ENCODE peak calls at places on chromosomes 6 and 20, in nine cellular contexts. One of them, this sample, is unnamed.

GRCh38 chr6:138563650-138564049 is 64.4 kb upstream of the NHSL1 start:
- DNase-seq in hepatocyte: peak; percentile 32
- DNase-seq in NT2/D1: no peak
- DNase-seq in H7: peak; percentile 44
- DNase-seq in psoas muscle: no peak
- DNase-seq in uterus: no peak
- DNase-seq in stomach: no peak
- DNase-seq in cardiac muscle cell: no peak
- DNase-seq in K562: no peak
- DNase-seq in this sample: no peak

GRCh38 chr6:85561750-85562357 is 31.8 kb downstream of the SNX14 start:
- DNase-seq in hepatocyte: no peak
- DNase-seq in NT2/D1: no peak
- DNase-seq in H7: no peak
- DNase-seq in psoas muscle: no peak
- DNase-seq in uterus: no peak
- DNase-seq in stomach: no peak
- DNase-seq in cardiac muscle cell: peak; percentile 34
- DNase-seq in K562: no peak
- DNase-seq in this sample: no peak

GRCh38 chr20:11745160-11745559 is 172.5 kb upstream of the BTBD3 start:
- DNase-seq in hepatocyte: no peak
- DNase-seq in NT2/D1: no peak
- DNase-seq in H7: no peak
- DNase-seq in psoas muscle: no peak
- DNase-seq in uterus: no peak
- DNase-seq in stomach: no peak
- DNase-seq in cardiac muscle cell: no peak
- DNase-seq in K562: no peak
- DNase-seq in this sample: no peak

GRCh38 chr6:45949256-45949655 is 66.4 kb downstream of the CLIC5 start:
- DNase-seq in hepatocyte: peak; percentile 20
- DNase-seq in NT2/D1: no peak
- DNase-seq in H7: no peak
- DNase-seq in psoas muscle: no peak
- DNase-seq in uterus: no peak
- DNase-seq in stomach: no peak
- DNase-seq in cardiac muscle cell: no peak
- DNase-seq in K562: no peak
- DNase-seq in this sample: no peak

GRCh38 chr6:18432180-18432579 is 45.0 kb downstream of the RNF144B start:
- DNase-seq in hepatocyte: no peak
- DNase-seq in NT2/D1: no peak
- DNase-seq in H7: no peak
- DNase-seq in psoas muscle: no peak
- DNase-seq in uterus: no peak
- DNase-seq in stomach: no peak
- DNase-seq in cardiac muscle cell: peak; percentile 2
- DNase-seq in K562: no peak
- DNase-seq in this sample: no peak

GRCh38 chr20:63533871-63534393 is 3.2 kb downstream of the PTK6 start:
- DNase-seq in hepatocyte: no peak
- DNase-seq in NT2/D1: no peak
- DNase-seq in H7: peak; percentile 75
- DNase-seq in psoas muscle: peak; percentile 17
- DNase-seq in uterus: no peak
- DNase-seq in stomach: peak; percentile 94
- DNase-seq in cardiac muscle cell: no peak
- DNase-seq in K562: no peak
- DNase-seq in this sample: peak; percentile 54

GRCh38 chr6:135170238-135170637 is 10.9 kb upstream of the MYB start:
- DNase-seq in hepatocyte: no peak
- DNase-seq in NT2/D1: no peak
- DNase-seq in H7: no peak
- DNase-seq in psoas muscle: no peak
- DNase-seq in uterus: no peak
- DNase-seq in stomach: no peak
- DNase-seq in cardiac muscle cell: no peak
- DNase-seq in K562: no peak
- DNase-seq in this sample: no peak

GRCh38 chr6:140379919-140380318 is 1005.5 kb upstream of the CITED2 start:
- DNase-seq in hepatocyte: peak; percentile 10
- DNase-seq in NT2/D1: no peak
- DNase-seq in H7: no peak
- DNase-seq in psoas muscle: no peak
- DNase-seq in uterus: no peak
- DNase-seq in stomach: no peak
- DNase-seq in cardiac muscle cell: no peak
- DNase-seq in K562: no peak
- DNase-seq in this sample: no peak

GRCh38 chr6:20038805-20039204 is 173.5 kb downstream of the MBOAT1 start:
- DNase-seq in hepatocyte: no peak
- DNase-seq in NT2/D1: no peak
- DNase-seq in H7: no peak
- DNase-seq in psoas muscle: no peak
- DNase-seq in uterus: no peak
- DNase-seq in stomach: no peak
- DNase-seq in cardiac muscle cell: no peak
- DNase-seq in K562: no peak
- DNase-seq in this sample: no peak

GRCh38 chr6:34301408-34301807 is 52.6 kb upstream of the SMIM29 start:
- DNase-seq in hepatocyte: peak; percentile 32
- DNase-seq in NT2/D1: no peak
- DNase-seq in H7: no peak
- DNase-seq in psoas muscle: peak; percentile 52
- DNase-seq in uterus: peak; percentile 22
- DNase-seq in stomach: no peak
- DNase-seq in cardiac muscle cell: peak; percentile 96
- DNase-seq in K562: no peak
- DNase-seq in this sample: no peak

GRCh38 chr20:48824830-48825550 is 2.8 kb downstream of the PREX1 start:
- DNase-seq in hepatocyte: no peak
- DNase-seq in NT2/D1: no peak
- DNase-seq in H7: peak; percentile 35
- DNase-seq in psoas muscle: no peak
- DNase-seq in uterus: no peak
- DNase-seq in stomach: no peak
- DNase-seq in cardiac muscle cell: no peak
- DNase-seq in K562: no peak
- DNase-seq in this sample: peak; percentile 60

GRCh38 chr20:58930496-58930895 is 50.6 kb upstream of the NELFCD start:
- DNase-seq in hepatocyte: no peak
- DNase-seq in NT2/D1: no peak
- DNase-seq in H7: no peak
- DNase-seq in psoas muscle: no peak
- DNase-seq in uterus: no peak
- DNase-seq in stomach: no peak
- DNase-seq in cardiac muscle cell: no peak
- DNase-seq in K562: no peak
- DNase-seq in this sample: no peak

GRCh38 chr6:129073651-129074419 is 190.9 kb downstream of the LAMA2 start:
- DNase-seq in hepatocyte: no peak
- DNase-seq in NT2/D1: no peak
- DNase-seq in H7: no peak
- DNase-seq in psoas muscle: no peak
- DNase-seq in uterus: no peak
- DNase-seq in stomach: no peak
- DNase-seq in cardiac muscle cell: peak; percentile 39
- DNase-seq in K562: no peak
- DNase-seq in this sample: no peak

GRCh38 chr20:8020314-8021079 is 936 bp upstream of the TMX4 start:
- DNase-seq in hepatocyte: no peak
- DNase-seq in NT2/D1: no peak
- DNase-seq in H7: no peak
- DNase-seq in psoas muscle: no peak
- DNase-seq in uterus: no peak
- DNase-seq in stomach: no peak
- DNase-seq in cardiac muscle cell: peak; percentile 20
- DNase-seq in K562: no peak
- DNase-seq in this sample: no peak

GRCh38 chr6:43436577-43437282 is 9.4 kb downstream of the ABCC10 start:
- DNase-seq in hepatocyte: peak; percentile 89
- DNase-seq in NT2/D1: peak; percentile 43
- DNase-seq in H7: no peak
- DNase-seq in psoas muscle: no peak
- DNase-seq in uterus: peak; percentile 48
- DNase-seq in stomach: peak; percentile 50
- DNase-seq in cardiac muscle cell: peak; percentile 96
- DNase-seq in K562: peak; percentile 53
- DNase-seq in this sample: no peak

GRCh38 chr6:169847773-169848380 is 96.5 kb downstream of the ERMARD start:
- DNase-seq in hepatocyte: no peak
- DNase-seq in NT2/D1: no peak
- DNase-seq in H7: peak; percentile 20
- DNase-seq in psoas muscle: no peak
- DNase-seq in uterus: no peak
- DNase-seq in stomach: peak; percentile 14
- DNase-seq in cardiac muscle cell: no peak
- DNase-seq in K562: no peak
- DNase-seq in this sample: peak; percentile 19

GRCh38 chr20:18663932-18664331 is 76.1 kb downstream of the DTD1 start:
- DNase-seq in hepatocyte: no peak
- DNase-seq in NT2/D1: no peak
- DNase-seq in H7: no peak
- DNase-seq in psoas muscle: no peak
- DNase-seq in uterus: no peak
- DNase-seq in stomach: no peak
- DNase-seq in cardiac muscle cell: no peak
- DNase-seq in K562: no peak
- DNase-seq in this sample: no peak

GRCh38 chr6:84019171-84019570 is 14.4 kb upstream of the MRAP2 start:
- DNase-seq in hepatocyte: no peak
- DNase-seq in NT2/D1: no peak
- DNase-seq in H7: no peak
- DNase-seq in psoas muscle: no peak
- DNase-seq in uterus: no peak
- DNase-seq in stomach: no peak
- DNase-seq in cardiac muscle cell: no peak
- DNase-seq in K562: no peak
- DNase-seq in this sample: no peak

GRCh38 chr6:34656378-34657036 is 40.1 kb downstream of the ILRUN start:
- DNase-seq in hepatocyte: peak; percentile 31
- DNase-seq in NT2/D1: no peak
- DNase-seq in H7: no peak
- DNase-seq in psoas muscle: no peak
- DNase-seq in uterus: no peak
- DNase-seq in stomach: peak; percentile 78
- DNase-seq in cardiac muscle cell: peak; percentile 57
- DNase-seq in K562: no peak
- DNase-seq in this sample: no peak

GRCh38 chr6:121848523-121849255 is 413.2 kb downstream of the GJA1 start:
- DNase-seq in hepatocyte: no peak
- DNase-seq in NT2/D1: no peak
- DNase-seq in H7: no peak
- DNase-seq in psoas muscle: no peak
- DNase-seq in uterus: no peak
- DNase-seq in stomach: no peak
- DNase-seq in cardiac muscle cell: no peak
- DNase-seq in K562: no peak
- DNase-seq in this sample: no peak

GRCh38 chr6:166498661-166499349 is 87.7 kb downstream of the RAMACL start:
- DNase-seq in hepatocyte: no peak
- DNase-seq in NT2/D1: no peak
- DNase-seq in H7: no peak
- DNase-seq in psoas muscle: no peak
- DNase-seq in uterus: no peak
- DNase-seq in stomach: no peak
- DNase-seq in cardiac muscle cell: no peak
- DNase-seq in K562: no peak
- DNase-seq in this sample: no peak
- H3K36me3 ChIP-seq in hepatocyte: no peaks in the 10 kb centered on the region
- H3K36me3 ChIP-seq in NT2/D1: peaks cover 11% of the 10 kb centered on the region
- H3K36me3 ChIP-seq in H7: peaks cover 1% of the 10 kb centered on the region
- H3K36me3 ChIP-seq in psoas muscle: peaks cover 6% of the 10 kb centered on the region
- H3K36me3 ChIP-seq in uterus: no peaks in the 10 kb centered on the region
- H3K36me3 ChIP-seq in stomach: peaks cover 93% of the 10 kb centered on the region
- H3K36me3 ChIP-seq in cardiac muscle cell: no peaks in the 10 kb centered on the region
- H3K36me3 ChIP-seq in K562: no peaks in the 10 kb centered on the region
- H3K36me3 ChIP-seq in this sample: peaks cover 8% of the 10 kb centered on the region

DNA sequence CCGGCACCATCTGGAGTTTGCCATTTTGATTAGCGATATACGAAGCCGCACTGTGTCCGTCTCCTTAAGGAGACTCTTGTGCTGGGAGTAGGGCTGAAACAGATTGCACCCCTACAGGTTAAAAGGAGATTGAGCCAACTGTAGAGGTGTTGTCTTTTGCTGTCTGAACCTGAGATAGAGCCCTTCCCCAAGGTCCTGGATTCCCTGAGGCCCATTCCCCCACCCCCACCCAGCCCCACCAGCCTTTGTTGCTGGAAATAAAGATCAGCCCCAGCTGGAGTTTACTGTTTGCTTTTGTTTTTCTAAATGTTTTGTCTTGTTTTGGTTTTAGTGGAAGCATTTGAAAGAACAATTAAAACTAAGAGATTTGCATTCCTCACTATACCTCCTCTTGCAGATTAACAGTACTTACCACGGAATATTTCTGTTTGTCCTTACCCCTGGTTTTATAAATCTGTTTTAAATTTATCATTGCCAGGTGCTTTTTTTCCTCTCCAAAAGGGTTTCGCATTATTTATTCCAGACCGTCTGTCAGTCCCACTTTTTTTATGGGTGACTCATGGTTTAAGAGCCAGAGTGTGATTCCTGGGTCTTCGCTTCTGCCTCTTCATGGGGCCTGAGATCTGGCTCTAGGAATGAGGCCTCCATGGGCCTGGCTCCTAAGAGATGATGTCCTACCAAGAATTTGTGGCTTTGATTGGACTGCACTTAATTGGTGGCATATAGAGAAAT is 169.2 kb downstream of the DTNBP1 start:
- DNase-seq in hepatocyte: no peak
- DNase-seq in NT2/D1: peak; percentile 58
- DNase-seq in H7: peak; percentile 78
- DNase-seq in psoas muscle: no peak
- DNase-seq in uterus: no peak
- DNase-seq in stomach: no peak
- DNase-seq in cardiac muscle cell: no peak
- DNase-seq in K562: no peak
- DNase-seq in this sample: peak; percentile 79
- H3K36me3 ChIP-seq in hepatocyte: no peaks in the 10 kb centered on the region
- H3K36me3 ChIP-seq in NT2/D1: peaks cover 49% of the 10 kb centered on the region
- H3K36me3 ChIP-seq in H7: peaks cover 36% of the 10 kb centered on the region
- H3K36me3 ChIP-seq in psoas muscle: no peaks in the 10 kb centered on the region
- H3K36me3 ChIP-seq in uterus: no peaks in the 10 kb centered on the region
- H3K36me3 ChIP-seq in stomach: peaks cover 43% of the 10 kb centered on the region
- H3K36me3 ChIP-seq in cardiac muscle cell: peaks cover 3% of the 10 kb centered on the region
- H3K36me3 ChIP-seq in K562: peaks cover 63% of the 10 kb centered on the region
- H3K36me3 ChIP-seq in this sample: peaks cover 69% of the 10 kb centered on the region

GRCh38 chr6:111263837-111264236 is 176.5 kb downstream of the SLC16A10 start:
- DNase-seq in hepatocyte: no peak
- DNase-seq in NT2/D1: no peak
- DNase-seq in H7: no peak
- DNase-seq in psoas muscle: no peak
- DNase-seq in uterus: no peak
- DNase-seq in stomach: no peak
- DNase-seq in cardiac muscle cell: peak; percentile 46
- DNase-seq in K562: peak; percentile 18
- DNase-seq in this sample: no peak
- H3K36me3 ChIP-seq in hepatocyte: no peaks in the 10 kb centered on the region
- H3K36me3 ChIP-seq in NT2/D1: peaks cover 53% of the 10 kb centered on the region
- H3K36me3 ChIP-seq in H7: peaks cover 19% of the 10 kb centered on the region
- H3K36me3 ChIP-seq in psoas muscle: peaks cover 4% of the 10 kb centered on the region
- H3K36me3 ChIP-seq in uterus: no peaks in the 10 kb centered on the region
- H3K36me3 ChIP-seq in stomach: peaks cover 44% of the 10 kb centered on the region
- H3K36me3 ChIP-seq in cardiac muscle cell: peaks cover 23% of the 10 kb centered on the region
- H3K36me3 ChIP-seq in K562: peaks cover 43% of the 10 kb centered on the region
- H3K36me3 ChIP-seq in this sample: peaks cover 57% of the 10 kb centered on the region

GRCh38 chr6:147267658-147268057 is 63.4 kb downstream of the STXBP5 start:
- DNase-seq in hepatocyte: no peak
- DNase-seq in NT2/D1: no peak
- DNase-seq in H7: no peak
- DNase-seq in psoas muscle: no peak
- DNase-seq in uterus: no peak
- DNase-seq in stomach: no peak
- DNase-seq in cardiac muscle cell: no peak
- DNase-seq in K562: no peak
- DNase-seq in this sample: no peak
- H3K36me3 ChIP-seq in hepatocyte: no peaks in the 10 kb centered on the region
- H3K36me3 ChIP-seq in NT2/D1: no peaks in the 10 kb centered on the region
- H3K36me3 ChIP-seq in H7: no peaks in the 10 kb centered on the region
- H3K36me3 ChIP-seq in psoas muscle: no peaks in the 10 kb centered on the region
- H3K36me3 ChIP-seq in uterus: no peaks in the 10 kb centered on the region
- H3K36me3 ChIP-seq in stomach: peaks cover 42% of the 10 kb centered on the region
- H3K36me3 ChIP-seq in cardiac muscle cell: peaks cover 6% of the 10 kb centered on the region
- H3K36me3 ChIP-seq in K562: peaks cover 89% of the 10 kb centered on the region
- H3K36me3 ChIP-seq in this sample: peaks cover 46% of the 10 kb centered on the region

This sample was measured in endodermal cell.